ENCODE peak calls at places on chromosomes 6 and 20, in four cellular contexts. P is T-helper 9 cell, Z is GM23248, Y is mesenchymal stem cell. U is an unnamed sample.

GRCh38 chr6:21115111-21115510 is 478.4 kb upstream of the SOX4 start:
- DNase-seq in Y (no peak), Z (peak; percentile 30), P (no peak), U (peak; percentile 32)

GRCh38 chr6:221531-222349 is 70.5 kb upstream of the DUSP22 start:
- DNase-seq in P (no peak), Y (no peak), Z (no peak), U (no peak)

GRCh38 chr6:31270788-31271640 is 878 bp downstream of the HLA-C start:
- DNase-seq in Z (peak; percentile 74), Y (peak; percentile 77), P (peak; percentile 57), U (peak; percentile 52)

GRCh38 chr6:10177703-10178102 is 237.2 kb downstream of the TFAP2A start:
- DNase-seq in Y (no peak), Z (no peak), P (no peak), U (no peak)

GRCh38 chr6:130431346-130431745 is 65.5 kb downstream of the TMEM200A start:
- DNase-seq in Y (no peak), Z (no peak), P (no peak), U (no peak)

GRCh38 chr6:28408076-28408802 is 8.7 kb upstream of the ZSCAN12 start:
- DNase-seq in Z (peak; percentile 9), Y (peak; percentile 17), P (no peak), U (no peak)

GRCh38 chr6:163392533-163392932 is 22.0 kb upstream of the QKI start:
- DNase-seq in P (no peak), Z (peak; percentile 33), Y (peak; percentile 46), U (peak; percentile 14)

GRCh38 chr20:50572922-50573777 is 63.0 kb downstream of the PTPN1 start:
- DNase-seq in Y (no peak), P (no peak), Z (peak; percentile 91), U (peak; percentile 53)

GRCh38 chr6:137873273-137873762 is 6.3 kb downstream of the TNFAIP3 start:
- DNase-seq in P (no peak), Y (peak; percentile 85), Z (peak; percentile 91), U (peak; percentile 61)

GRCh38 chr6:75206338-75207210 is 721 bp upstream of the COL12A1 start:
- DNase-seq in Z (peak; percentile 81), P (no peak), Y (peak; percentile 84), U (no peak)

GRCh38 chr6:109879521-109879920 is 98.6 kb upstream of the GPR6 start:
- DNase-seq in Y (no peak), Z (no peak), P (no peak), U (no peak)

GRCh38 chr6:120378582-120379220 is 955.6 kb downstream of the TBC1D32 start:
- DNase-seq in Z (peak; percentile 41), Y (peak; percentile 49), P (no peak), U (peak; percentile 82)